ENCODE peak calls at places on chromosomes 11 and 22, in four cellular contexts. U is astrocyte of the spinal cord, P is astrocyte of the cerebellum, V is GM23338. Y is an unnamed sample.
A peak's percentile ranks its signal among the peaks of the same experiment; 100 is the strongest.

GRCh38 chr11:77149716-77150392 is 21.8 kb downstream of the MYO7A start:
- DNase-seq in U (no peak), P (no peak), V (no peak), Y (no peak)

GRCh38 chr11:2901854-2902783 is 16.5 kb upstream of the CDKN1C start:
- DNase-seq in U (peak; percentile 88), P (peak; percentile 58), V (peak; percentile 99), Y (peak; percentile 69)

GRCh38 chr11:13440100-13440855 is 22.7 kb downstream of the BTBD10 start:
- DNase-seq in U (peak; percentile 93), P (peak; percentile 85), V (peak; percentile 54), Y (no peak)

GRCh38 chr11:133790995-133791394 is 54.3 kb downstream of the SPATA19 start:
- DNase-seq in U (no peak), P (no peak), V (no peak), Y (no peak)

GRCh38 chr11:57303280-57303989 is 21.3 kb downstream of the TNKS1BP1 start:
- DNase-seq in U (no peak), P (no peak), V (peak; percentile 45), Y (no peak)

GRCh38 chr11:78313181-78313788 is 104.3 kb downstream of the GAB2 start:
- DNase-seq in U (peak; percentile 77), P (peak; percentile 29), V (no peak), Y (no peak)

GRCh38 chr11:126290887-126291286 is 8.0 kb downstream of the TIRAP start:
- DNase-seq in U (no peak), P (no peak), V (no peak), Y (no peak)

GRCh38 chr11:86473991-86474833 is 99.5 kb downstream of the CCDC81 start:
- DNase-seq in U (no peak), P (no peak), V (no peak), Y (no peak)

GRCh38 chr11:93933230-93933629 is 82.8 kb upstream of the VSTM5 start:
- DNase-seq in U (peak; percentile 68), P (peak; percentile 48), V (no peak), Y (no peak)

GRCh38 chr11:27025957-27026356 is 14.7 kb upstream of the BBOX1 start:
- DNase-seq in U (no peak), P (no peak), V (no peak), Y (no peak)

GRCh38 chr22:41799486-41800347 is 762 bp upstream of the CCDC134 start:
- DNase-seq in U (peak; percentile 2), P (peak; percentile 4), V (peak; percentile 43), Y (peak; percentile 9)

GRCh38 chr11:64593156-64594105 is 2.4 kb downstream of the SLC22A12 start:
- DNase-seq in U (no peak), P (no peak), V (no peak), Y (no peak)

GRCh38 chr11:8354622-8355417 is 91.1 kb upstream of the LMO1 start:
- DNase-seq in U (no peak), P (no peak), V (no peak), Y (no peak)

GRCh38 chr11:119371778-119372182 is 9.7 kb downstream of the USP2 start:
- DNase-seq in U (no peak), P (no peak), V (no peak), Y (no peak)

GRCh38 chr11:77602385-77603105 is 12.8 kb downstream of the AQP11 start:
- DNase-seq in U (peak; percentile 84), P (peak; percentile 70), V (no peak), Y (no peak)

GRCh38 chr11:108958446-108959123 is 293.7 kb downstream of the DDX10 start:
- DNase-seq in U (peak; percentile 68), P (no peak), V (no peak), Y (no peak)

GRCh38 chr11:94128171-94128745 is 383 bp upstream of the PANX1 start:
- DNase-seq in U (no peak), P (no peak), V (peak; percentile 63), Y (peak; percentile 32)

GRCh38 chr22:48953830-48954229 is 873.8 kb downstream of the BRD1 start:
- DNase-seq in U (no peak), P (no peak), V (no peak), Y (no peak)

GRCh38 chr11:122418032-122418431 is 237.5 kb upstream of the UBASH3B start:
- DNase-seq in U (no peak), P (no peak), V (no peak), Y (no peak)

GRCh38 chr11:69499216-69499945 is 17.9 kb downstream of the LINC01488 start:
- DNase-seq in U (no peak), P (no peak), V (no peak), Y (no peak)

GRCh38 chr22:25930710-25931353 is 188.8 kb downstream of the MYO18B start:
- DNase-seq in U (no peak), P (no peak), V (no peak), Y (no peak)

GRCh38 chr11:65136515-65137096 is 2.3 kb upstream of the SYVN1 start:
- DNase-seq in U (no peak), P (no peak), V (no peak), Y (no peak)

GRCh38 chr22:40426671-40427070 is 56.3 kb downstream of the SGSM3 start:
- DNase-seq in U (peak; percentile 61), P (peak; percentile 13), V (no peak), Y (no peak)

GRCh38 chr22:46031965-46032851 is 55.2 kb upstream of the WNT7B start:
- DNase-seq in U (no peak), P (no peak), V (no peak), Y (no peak)

GRCh38 chr22:46286941-46287872 is 9.5 kb upstream of the GTSE1 start:
- DNase-seq in U (no peak), P (no peak), V (no peak), Y (no peak)

GRCh38 chr11:57614234-57614772 is 16.8 kb downstream of the SERPING1 start:
- DNase-seq in U (no peak), P (no peak), V (no peak), Y (no peak)

GRCh38 chr22:41305646-41306045 is 4.3 kb downstream of the ZC3H7B start:
- DNase-seq in U (peak; percentile 56), P (no peak), V (no peak), Y (no peak)

GRCh38 chr11:63858628-63859550 is 20.0 kb downstream of the MARK2 start:
- DNase-seq in U (peak; percentile 56), P (no peak), V (no peak), Y (no peak)

GRCh38 chr22:20811971-20812660 is 38.2 kb downstream of the SERPIND1 start:
- DNase-seq in U (no peak), P (no peak), V (no peak), Y (no peak)

GRCh38 chr11:46361283-46362145 is 14.3 kb downstream of the DGKZ start:
- DNase-seq in U (peak; percentile 50), P (no peak), V (no peak), Y (no peak)

GRCh38 chr22:33467718-33468117 is 409.5 kb upstream of the SYN3 start:
- DNase-seq in U (no peak), P (no peak), V (no peak), Y (no peak)

GRCh38 chr11:46903846-46904245 is 14.5 kb downstream of the LRP4 start:
- DNase-seq in U (peak; percentile 68), P (no peak), V (no peak), Y (no peak)

GRCh38 chr11:7495997-7496545 is 10.8 kb downstream of the OLFML1 start:
- DNase-seq in U (no peak), P (no peak), V (no peak), Y (no peak)

GRCh38 chr11:45436966-45437365 is 150.8 kb upstream of the SYT13 start:
- DNase-seq in U (no peak), P (no peak), V (no peak), Y (no peak)

GRCh38 chr11:129230006-129230405 is 37.9 kb upstream of the ARHGAP32 start:
- DNase-seq in U (peak; percentile 34), P (no peak), V (no peak), Y (no peak)

GRCh38 chr11:101323997-101324396 is 194.4 kb upstream of the PGR start:
- DNase-seq in U (no peak), P (no peak), V (peak; percentile 34), Y (peak; percentile 9)

GRCh38 chr22:24985824-24986214 is 33.3 kb downstream of the KIAA1671 start:
- DNase-seq in U (peak; percentile 84), P (no peak), V (no peak), Y (no peak)

GRCh38 chr11:120339394-120339890 is 3.2 kb downstream of the ARHGEF12 start:
- DNase-seq in U (peak; percentile 52), P (no peak), V (peak; percentile 9), Y (peak; percentile 41)

GRCh38 chr22:29202231-29203192 is 3.2 kb upstream of the EMID1 start:
- DNase-seq in U (peak; percentile 91), P (peak; percentile 88), V (peak; percentile 68), Y (peak; percentile 35)
- TF ChIP-seq CTCF in U (peak; percentile 31), P (peak; percentile 21), V (peak; percentile 84), Y (no peak)

GRCh38 chr22:36368359-36368983 is 19.3 kb downstream of the MYH9 start:
- DNase-seq in U (peak; percentile 79), P (peak; percentile 76), V (peak; percentile 98), Y (peak; percentile 42)
- TF ChIP-seq CTCF in U (peak; percentile 9), P (no peak), V (no peak), Y (no peak)

GRCh38 chr11:568306-569259 is 7.7 kb upstream of the PHRF1 start:
- DNase-seq in U (peak; percentile 91), P (peak; percentile 51), V (peak; percentile 95), Y (peak; percentile 95)

GRCh38 chr11:567036-567628 is 6.4 kb downstream of the RASSF7 start:
- DNase-seq in U (no peak), P (no peak), V (no peak), Y (no peak)

GRCh38 chr11:563812-564578 is 3.2 kb downstream of the RASSF7 start:
- DNase-seq in U (no peak), P (no peak), V (no peak), Y (no peak)

GRCh38 chr11:567629-568258 is 7.0 kb downstream of the RASSF7 start:
- DNase-seq in U (no peak), P (no peak), V (no peak), Y (no peak)

DNA sequence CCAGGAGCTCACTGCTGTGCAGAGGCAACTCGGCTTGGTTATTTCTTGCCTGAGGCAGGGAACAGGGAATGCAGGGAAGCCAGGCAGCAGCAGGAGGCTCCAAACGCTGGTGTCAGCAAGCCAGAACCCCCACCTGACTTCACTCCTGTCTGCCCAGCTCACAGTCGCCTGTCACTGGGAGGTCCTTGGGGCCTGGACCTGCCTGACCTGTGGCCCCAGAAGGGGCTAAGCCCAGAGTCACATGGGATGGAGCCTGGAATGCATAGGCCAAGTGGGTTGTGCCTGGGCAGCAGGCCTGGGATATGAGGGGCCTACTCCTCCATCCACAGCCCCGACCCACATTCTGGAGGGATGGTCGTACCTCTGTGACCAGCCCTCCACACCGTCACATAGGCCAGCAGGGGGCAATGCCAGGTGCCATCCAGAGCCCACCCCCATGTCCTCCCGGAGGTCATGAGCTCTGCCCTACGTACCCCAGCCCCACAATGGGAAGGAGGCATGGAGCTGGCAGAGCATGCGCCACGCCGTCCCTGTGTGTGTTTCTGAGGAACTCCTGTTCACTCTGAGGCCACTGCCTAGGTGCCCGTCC is 5.2 kb downstream of the RASSF7 start:
- DNase-seq in U (no peak), P (no peak), V (peak; percentile 44), Y (no peak)
- TF ChIP-seq CTCF in U (no peak), P (no peak), V (peak; percentile 35), Y (no peak)

GRCh38 chr11:14520086-14520901 is at the start of gene PSMA1:
- DNase-seq in U (peak; percentile 97), P (peak; percentile 82), V (peak; percentile 98), Y (peak; percentile 92)
- TF ChIP-seq CTCF in U (peak; percentile 14), P (no peak), V (no peak), Y (peak; percentile 35)